ENCODE peak calls at places on chromosomes 4 and X, in ten cellular contexts. Q is GM23248; T is mesenchymal stem cell; U is stomach; V is CD4-positive, alpha-beta T cell; O is heart right ventricle; K is CD4-positive, CD25-positive, alpha-beta regulatory T cell; E is MM.1S; L is ascending aorta; X is astrocyte. G is an unnamed sample.

GRCh38 chr4:107988763-107989035 is 990 bp upstream of the HADH start:
- DNase-seq in Q (no peak), T (no peak), U (peak), V (no peak), O (no peak), K (no peak), E (no peak), L (no peak), X (no peak), G (no peak)

GRCh38 chrX:68983004-68983857 is 154.4 kb downstream of the EFNB1 start:
- DNase-seq in Q (no peak), T (no peak), U (no peak), V (no peak), O (no peak), K (no peak), E (no peak), L (no peak), X (no peak), G (no peak)

GRCh38 chr4:16952896-16953605 is 54.6 kb upstream of the LDB2 start:
- DNase-seq in Q (no peak), T (peak), U (no peak), V (no peak), O (no peak), K (no peak), E (no peak), L (no peak), X (peak), G (no peak)

GRCh38 chr4:38857354-38858096 is 908 bp upstream of the TLR6 start:
- DNase-seq in Q (peak), T (peak), U (no peak), V (no peak), O (peak), K (no peak), E (peak), L (no peak), X (peak), G (no peak)

GRCh38 chr4:10098770-10099139 is 17.8 kb downstream of the WDR1 start:
- DNase-seq in Q (peak), T (peak), U (no peak), V (no peak), O (no peak), K (no peak), E (no peak), L (no peak), X (peak), G (no peak)

GRCh38 chr4:14564281-14564680 is 438.0 kb upstream of the CPEB2 start:
- DNase-seq in Q (no peak), T (no peak), U (no peak), V (no peak), O (no peak), K (no peak), E (no peak), L (no peak), X (no peak), G (no peak)

GRCh38 chr4:8910822-8911310 is 39.2 kb upstream of the HMX1 start:
- DNase-seq in Q (peak), T (no peak), U (peak), V (no peak), O (no peak), K (no peak), E (no peak), L (no peak), X (no peak), G (no peak)

GRCh38 chr4:114200026-114200425 is 220.6 kb upstream of the ARSJ start:
- DNase-seq in Q (no peak), T (no peak), U (peak), V (no peak), O (no peak), K (no peak), E (no peak), L (no peak), X (no peak), G (no peak)

DNA sequence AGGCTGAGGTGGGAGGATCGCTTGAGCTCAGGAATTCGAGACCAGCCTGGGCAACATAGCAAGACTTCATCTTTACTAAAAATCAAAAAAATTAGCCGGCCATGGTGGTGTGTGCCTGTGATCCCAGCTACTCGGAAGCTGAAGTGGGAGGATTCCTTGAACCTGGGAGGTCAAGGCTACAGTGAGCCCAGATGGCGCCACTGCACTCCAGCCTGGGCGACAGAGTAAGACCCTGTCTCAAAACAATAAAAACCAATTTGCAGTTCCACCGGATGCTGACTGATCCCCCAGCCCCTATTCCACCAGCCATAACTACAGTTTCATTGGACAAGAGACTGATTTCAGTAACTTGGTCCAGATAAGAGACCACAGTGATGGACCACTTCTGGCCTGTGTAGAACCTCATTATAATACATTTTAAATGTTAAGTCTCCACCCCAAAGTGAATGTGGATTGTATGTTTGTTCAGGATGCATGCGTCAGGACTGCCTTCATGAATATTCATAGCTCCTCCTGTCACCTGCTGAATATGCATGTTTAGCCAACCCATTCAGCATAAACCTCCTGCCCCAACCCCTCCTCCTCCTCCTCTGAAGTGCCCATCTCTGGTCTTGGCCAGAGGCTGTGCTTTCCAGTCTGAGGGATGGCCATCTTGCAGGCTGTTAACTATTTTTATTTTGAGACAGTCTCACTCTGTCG is 2.3 kb upstream of the SLBP start:
- DNase-seq in Q (peak), T (no peak), U (no peak), V (no peak), O (no peak), K (no peak), E (peak), L (no peak), X (no peak), G (no peak)
- H3K27ac ChIP-seq in Q (peak), T (no peak), U (peak), V (no peak), O (no peak), K (peak), E (no peak), L (peak), X (peak), G (no peak)

DNA sequence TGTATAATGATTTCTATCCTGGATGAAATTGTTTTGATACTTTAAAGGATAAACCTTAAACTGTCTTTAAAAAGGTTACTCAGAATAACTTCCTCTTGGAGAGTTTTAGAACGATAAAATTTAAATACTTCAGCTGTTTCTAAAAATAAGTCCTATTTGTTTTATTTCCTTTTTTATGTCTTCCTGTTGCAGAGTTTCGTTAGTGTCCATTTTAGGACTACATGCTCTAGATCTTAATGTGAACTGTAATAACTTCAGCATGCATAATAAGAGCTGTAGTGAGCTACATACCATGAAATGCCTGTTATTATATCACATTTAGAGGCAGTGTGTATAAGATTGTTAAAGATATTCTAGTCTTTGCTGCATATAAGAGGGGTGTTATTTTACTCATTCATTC is 14.6 kb downstream of the ATP10D start:
- DNase-seq in Q (no peak), T (no peak), U (no peak), V (no peak), O (no peak), K (no peak), E (peak), L (no peak), X (no peak), G (no peak)
- H3K27ac ChIP-seq in Q (no peak), T (no peak), U (no peak), V (no peak), O (no peak), K (no peak), E (peak), L (peak), X (no peak), G (no peak)

GRCh38 chrX:154355094-154355775 is 19.2 kb downstream of the FLNA start:
- DNase-seq in Q (no peak), T (no peak), U (no peak), V (no peak), O (no peak), K (no peak), E (no peak), L (no peak), X (no peak), G (no peak)
- H3K27ac ChIP-seq in Q (no peak), T (no peak), U (no peak), V (no peak), O (no peak), K (no peak), E (no peak), L (no peak), X (no peak), G (no peak)

DNA sequence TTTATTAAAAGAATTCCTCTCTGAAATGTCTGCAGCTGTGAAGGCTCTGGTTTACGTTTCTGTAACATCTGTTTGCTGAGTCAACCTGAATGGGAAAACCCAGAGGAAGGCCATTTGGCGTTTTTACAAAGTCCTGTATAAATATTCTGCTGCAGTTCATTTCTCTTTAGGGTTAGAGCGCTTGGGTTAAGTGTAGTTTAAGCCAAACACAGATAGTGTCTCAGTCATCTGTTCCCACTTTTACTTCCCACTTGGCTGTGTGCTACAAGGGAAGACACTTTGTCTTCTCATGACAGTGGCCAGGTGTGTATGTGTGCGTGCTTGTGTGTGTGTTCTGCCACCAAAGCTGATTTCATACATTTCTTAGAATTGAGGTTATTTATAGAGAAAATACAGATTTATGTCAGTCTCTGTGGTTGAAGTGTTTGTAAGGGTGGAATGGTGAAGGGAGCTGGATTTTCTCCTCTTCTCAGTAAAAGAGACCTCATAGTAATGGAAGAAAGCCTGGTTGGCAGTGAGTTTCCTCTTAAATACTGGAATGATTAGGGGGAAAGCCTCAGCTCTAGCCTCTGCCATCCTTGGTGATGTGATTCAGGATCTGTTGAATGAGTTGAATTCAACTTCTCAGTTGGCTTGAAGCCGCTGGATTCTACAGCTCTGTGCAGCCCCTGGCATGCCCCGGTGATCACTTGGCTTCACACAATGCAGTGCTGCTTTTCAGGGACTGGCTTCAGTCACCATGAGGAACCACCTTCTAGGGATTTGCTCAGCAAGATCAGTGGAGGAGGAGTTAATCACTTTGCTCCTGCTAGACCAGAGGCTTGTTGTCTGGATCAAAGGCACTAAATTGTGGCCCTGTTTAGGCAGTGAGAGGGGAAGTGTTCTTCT is 50.6 kb downstream of the JADE1 start:
- DNase-seq in Q (peak), T (peak), U (no peak), V (no peak), O (no peak), K (no peak), E (no peak), L (no peak), X (peak), G (no peak)
- H3K27ac ChIP-seq in Q (peak), T (peak), U (peak), V (peak), O (peak), K (no peak), E (no peak), L (peak), X (peak), G (no peak)